ENCODE peak calls at places on chromosomes 1 and 21, in seven cellular contexts. One of them, this sample, is unnamed.

GRCh38 chr1:60213253-60213652 is 139.7 kb upstream of the C1orf87 start:
- DNase-seq in Peyer's patch: no peak
- DNase-seq in cardiac muscle cell: no peak
- DNase-seq in pancreas: no peak
- DNase-seq in adrenal gland: no peak
- DNase-seq in lower leg skin: no peak
- DNase-seq in IMR-90: no peak
- DNase-seq in this sample: no peak

GRCh38 chr1:906532-907420 is 16.9 kb upstream of the SAMD11 start:
- DNase-seq in adrenal gland: peak; percentile 32
- DNase-seq in pancreas: no peak
- DNase-seq in cardiac muscle cell: peak; percentile 35
- DNase-seq in Peyer's patch: peak; percentile 77
- DNase-seq in lower leg skin: no peak
- DNase-seq in IMR-90: peak; percentile 64
- DNase-seq in this sample: peak; percentile 69

GRCh38 chr1:42944207-42944928 is 14.3 kb downstream of the SLC2A1 start:
- DNase-seq in pancreas: peak; percentile 75
- DNase-seq in Peyer's patch: no peak
- DNase-seq in cardiac muscle cell: no peak
- DNase-seq in lower leg skin: no peak
- DNase-seq in adrenal gland: peak; percentile 55
- DNase-seq in IMR-90: no peak
- DNase-seq in this sample: no peak

GRCh38 chr21:35508389-35508888 is 459.3 kb upstream of the RUNX1 start:
- DNase-seq in Peyer's patch: no peak
- DNase-seq in cardiac muscle cell: peak; percentile 94
- DNase-seq in IMR-90: peak; percentile 65
- DNase-seq in lower leg skin: peak; percentile 69
- DNase-seq in pancreas: no peak
- DNase-seq in adrenal gland: peak; percentile 53
- DNase-seq in this sample: peak; percentile 39

GRCh38 chr1:231424950-231425805 is 3.1 kb upstream of the EGLN1 start:
- DNase-seq in pancreas: no peak
- DNase-seq in cardiac muscle cell: no peak
- DNase-seq in adrenal gland: no peak
- DNase-seq in lower leg skin: no peak
- DNase-seq in Peyer's patch: no peak
- DNase-seq in IMR-90: no peak
- DNase-seq in this sample: no peak

GRCh38 chr1:220426989-220427388 is 100.9 kb upstream of the MARK1 start:
- DNase-seq in pancreas: no peak
- DNase-seq in cardiac muscle cell: no peak
- DNase-seq in adrenal gland: no peak
- DNase-seq in lower leg skin: no peak
- DNase-seq in IMR-90: no peak
- DNase-seq in Peyer's patch: no peak
- DNase-seq in this sample: peak; percentile 86

GRCh38 chr1:55443175-55443933 is 228.2 kb upstream of the USP24 start:
- DNase-seq in cardiac muscle cell: peak; percentile 94
- DNase-seq in IMR-90: peak; percentile 100
- DNase-seq in adrenal gland: peak; percentile 97
- DNase-seq in lower leg skin: peak; percentile 93
- DNase-seq in pancreas: no peak
- DNase-seq in Peyer's patch: no peak
- DNase-seq in this sample: peak; percentile 70

GRCh38 chr1:61680500-61680899 is 44.4 kb downstream of the TM2D1 start:
- DNase-seq in adrenal gland: no peak
- DNase-seq in lower leg skin: no peak
- DNase-seq in IMR-90: no peak
- DNase-seq in pancreas: no peak
- DNase-seq in Peyer's patch: no peak
- DNase-seq in cardiac muscle cell: no peak
- DNase-seq in this sample: peak; percentile 37

GRCh38 chr1:113390871-113391642 is 742 bp downstream of the MAGI3 start:
- DNase-seq in adrenal gland: peak; percentile 59
- DNase-seq in cardiac muscle cell: peak; percentile 22
- DNase-seq in lower leg skin: peak; percentile 40
- DNase-seq in pancreas: peak; percentile 84
- DNase-seq in IMR-90: no peak
- DNase-seq in Peyer's patch: peak; percentile 81
- DNase-seq in this sample: peak; percentile 57

GRCh38 chr1:231612393-231613089 is 14.0 kb upstream of the DISC1 start:
- DNase-seq in lower leg skin: peak; percentile 51
- DNase-seq in IMR-90: no peak
- DNase-seq in pancreas: no peak
- DNase-seq in adrenal gland: no peak
- DNase-seq in cardiac muscle cell: no peak
- DNase-seq in Peyer's patch: no peak
- DNase-seq in this sample: no peak

GRCh38 chr1:116113615-116114014 is 2.4 kb downstream of the MAB21L3 start:
- DNase-seq in lower leg skin: no peak
- DNase-seq in adrenal gland: no peak
- DNase-seq in IMR-90: no peak
- DNase-seq in pancreas: no peak
- DNase-seq in Peyer's patch: no peak
- DNase-seq in cardiac muscle cell: peak; percentile 16
- DNase-seq in this sample: no peak

GRCh38 chr1:228369608-228370438 is 36.8 kb downstream of the TRIM11 start:
- DNase-seq in cardiac muscle cell: no peak
- DNase-seq in adrenal gland: peak; percentile 23
- DNase-seq in Peyer's patch: peak; percentile 30
- DNase-seq in IMR-90: no peak
- DNase-seq in lower leg skin: no peak
- DNase-seq in pancreas: no peak
- DNase-seq in this sample: no peak

GRCh38 chr1:205543351-205544305 is 39.2 kb downstream of the CDK18 start:
- DNase-seq in cardiac muscle cell: peak; percentile 95
- DNase-seq in Peyer's patch: peak; percentile 60
- DNase-seq in pancreas: peak; percentile 65
- DNase-seq in lower leg skin: peak; percentile 68
- DNase-seq in IMR-90: peak; percentile 82
- DNase-seq in adrenal gland: peak; percentile 83
- DNase-seq in this sample: peak; percentile 89

GRCh38 chr1:33656467-33656866 is 184.0 kb downstream of the ZSCAN20 start:
- DNase-seq in cardiac muscle cell: no peak
- DNase-seq in adrenal gland: no peak
- DNase-seq in lower leg skin: no peak
- DNase-seq in Peyer's patch: no peak
- DNase-seq in pancreas: no peak
- DNase-seq in IMR-90: no peak
- DNase-seq in this sample: no peak

GRCh38 chr21:46021398-46021797 is 39.8 kb downstream of the COL6A1 start:
- DNase-seq in adrenal gland: no peak
- DNase-seq in IMR-90: no peak
- DNase-seq in lower leg skin: no peak
- DNase-seq in cardiac muscle cell: no peak
- DNase-seq in pancreas: no peak
- DNase-seq in Peyer's patch: no peak
- DNase-seq in this sample: no peak

GRCh38 chr1:62800274-62800673 is 16.3 kb downstream of the ATG4C start:
- DNase-seq in IMR-90: no peak
- DNase-seq in adrenal gland: no peak
- DNase-seq in Peyer's patch: no peak
- DNase-seq in lower leg skin: no peak
- DNase-seq in cardiac muscle cell: no peak
- DNase-seq in pancreas: no peak
- DNase-seq in this sample: no peak

GRCh38 chr1:17176306-17177061 is 28.4 kb upstream of the PADI1 start:
- DNase-seq in adrenal gland: no peak
- DNase-seq in IMR-90: no peak
- DNase-seq in lower leg skin: no peak
- DNase-seq in Peyer's patch: no peak
- DNase-seq in pancreas: no peak
- DNase-seq in cardiac muscle cell: no peak
- DNase-seq in this sample: no peak

GRCh38 chr1:107220036-107220435 is 79.2 kb downstream of the NTNG1 start:
- DNase-seq in adrenal gland: no peak
- DNase-seq in Peyer's patch: no peak
- DNase-seq in lower leg skin: no peak
- DNase-seq in pancreas: no peak
- DNase-seq in IMR-90: no peak
- DNase-seq in cardiac muscle cell: no peak
- DNase-seq in this sample: no peak

GRCh38 chr1:918353-918752 is 5.4 kb upstream of the SAMD11 start:
- DNase-seq in pancreas: peak; percentile 51
- DNase-seq in lower leg skin: no peak
- DNase-seq in Peyer's patch: no peak
- DNase-seq in cardiac muscle cell: no peak
- DNase-seq in adrenal gland: no peak
- DNase-seq in IMR-90: no peak
- DNase-seq in this sample: no peak

GRCh38 chr1:50894340-50894739 is 65.7 kb downstream of the FAF1 start:
- DNase-seq in pancreas: no peak
- DNase-seq in adrenal gland: no peak
- DNase-seq in lower leg skin: no peak
- DNase-seq in Peyer's patch: no peak
- DNase-seq in cardiac muscle cell: no peak
- DNase-seq in IMR-90: no peak
- DNase-seq in this sample: no peak

GRCh38 chr1:173507847-173508209 is 30.7 kb downstream of the PRDX6 start:
- DNase-seq in adrenal gland: no peak
- DNase-seq in lower leg skin: no peak
- DNase-seq in Peyer's patch: no peak
- DNase-seq in pancreas: no peak
- DNase-seq in cardiac muscle cell: no peak
- DNase-seq in IMR-90: no peak
- DNase-seq in this sample: peak; percentile 81

GRCh38 chr1:210239295-210240155 is 6.9 kb downstream of the SERTAD4 start:
- DNase-seq in lower leg skin: no peak
- DNase-seq in Peyer's patch: no peak
- DNase-seq in adrenal gland: no peak
- DNase-seq in pancreas: no peak
- DNase-seq in IMR-90: peak; percentile 85
- DNase-seq in cardiac muscle cell: peak; percentile 84
- DNase-seq in this sample: peak; percentile 66

GRCh38 chr1:180917306-180918065 is 4.8 kb downstream of the KIAA1614 start:
- DNase-seq in adrenal gland: no peak
- DNase-seq in pancreas: peak; percentile 28
- DNase-seq in lower leg skin: no peak
- DNase-seq in cardiac muscle cell: peak; percentile 38
- DNase-seq in Peyer's patch: peak; percentile 25
- DNase-seq in IMR-90: peak; percentile 15
- DNase-seq in this sample: no peak
- TF ChIP-seq CTCF in adrenal gland: no peak
- TF ChIP-seq CTCF in pancreas: no peak
- TF ChIP-seq CTCF in lower leg skin: no peak
- TF ChIP-seq CTCF in cardiac muscle cell: peak; percentile 22
- TF ChIP-seq CTCF in Peyer's patch: no peak
- TF ChIP-seq CTCF in IMR-90: peak; percentile 11
- TF ChIP-seq CTCF in this sample: no peak

DNA sequence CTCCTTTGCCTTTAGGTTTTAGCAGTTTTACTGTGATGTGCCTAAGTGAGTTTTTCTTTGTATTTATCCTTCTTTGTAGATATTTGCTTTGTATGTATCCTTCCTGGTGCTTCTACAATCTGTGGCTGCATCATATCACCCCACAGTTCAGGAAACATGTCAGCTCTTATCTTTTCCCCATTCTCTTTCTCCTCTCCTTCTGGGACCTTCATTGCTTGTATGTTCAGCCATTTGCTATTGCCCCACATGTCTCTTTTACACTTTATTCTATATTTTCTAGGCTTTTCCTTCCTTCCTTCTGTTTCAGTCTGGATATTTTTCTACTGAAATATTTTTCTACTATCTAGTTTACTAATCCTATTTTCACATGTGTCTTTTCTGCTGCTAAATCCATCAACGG is 14.9 kb downstream of the KNCN start:
- DNase-seq in lower leg skin: no peak
- DNase-seq in adrenal gland: no peak
- DNase-seq in IMR-90: no peak
- DNase-seq in pancreas: no peak
- DNase-seq in Peyer's patch: no peak
- DNase-seq in cardiac muscle cell: no peak
- DNase-seq in this sample: no peak
- H3K4me3 ChIP-seq in lower leg skin: no peak overlapping the region
- H3K4me3 ChIP-seq in adrenal gland: no peak overlapping the region
- H3K4me3 ChIP-seq in IMR-90: no peak overlapping the region
- H3K4me3 ChIP-seq in pancreas: no peak overlapping the region
- H3K4me3 ChIP-seq in Peyer's patch: no peak overlapping the region
- H3K4me3 ChIP-seq in cardiac muscle cell: no peak overlapping the region
- H3K4me3 ChIP-seq in this sample: no peak overlapping the region

DNA sequence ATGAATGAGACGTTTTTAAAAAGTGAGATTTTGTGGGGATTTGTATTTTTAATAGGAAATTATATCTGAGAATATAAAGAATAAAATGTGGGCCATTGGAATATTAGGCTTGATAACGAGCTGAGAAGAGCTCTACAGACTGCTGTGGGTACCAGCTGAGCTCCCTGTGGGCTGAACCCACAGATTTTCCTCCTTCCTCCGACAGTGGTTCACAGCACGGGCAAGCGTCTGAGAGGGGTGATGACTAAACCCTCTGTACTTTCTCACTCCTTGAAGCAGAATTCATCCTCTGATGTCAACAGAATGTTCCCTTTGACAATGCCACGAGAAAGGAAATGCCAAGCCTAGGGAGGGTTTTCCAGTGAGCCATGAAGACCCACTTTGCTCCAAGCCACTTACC is 102.7 kb upstream of the AJAP1 start:
- DNase-seq in lower leg skin: no peak
- DNase-seq in cardiac muscle cell: no peak
- DNase-seq in IMR-90: no peak
- DNase-seq in Peyer's patch: no peak
- DNase-seq in adrenal gland: no peak
- DNase-seq in pancreas: no peak
- DNase-seq in this sample: no peak
- TF ChIP-seq CTCF in lower leg skin: no peak
- TF ChIP-seq CTCF in cardiac muscle cell: no peak
- TF ChIP-seq CTCF in IMR-90: no peak
- TF ChIP-seq CTCF in Peyer's patch: no peak
- TF ChIP-seq CTCF in adrenal gland: no peak
- TF ChIP-seq CTCF in pancreas: no peak
- TF ChIP-seq CTCF in this sample: no peak

GRCh38 chr1:168223681-168224515 is 1.9 kb upstream of the SFT2D2 start:
- DNase-seq in IMR-90: no peak
- DNase-seq in pancreas: no peak
- DNase-seq in adrenal gland: no peak
- DNase-seq in Peyer's patch: no peak
- DNase-seq in cardiac muscle cell: peak; percentile 17
- DNase-seq in lower leg skin: no peak
- DNase-seq in this sample: peak; percentile 62

GRCh38 chr1:168227620-168228019 is 1.8 kb downstream of the SFT2D2 start:
- DNase-seq in pancreas: no peak
- DNase-seq in cardiac muscle cell: peak; percentile 27
- DNase-seq in lower leg skin: no peak
- DNase-seq in Peyer's patch: no peak
- DNase-seq in IMR-90: no peak
- DNase-seq in adrenal gland: no peak
- DNase-seq in this sample: peak; percentile 26

GRCh38 chr1:168225476-168226190 is at the start of gene SFT2D2:
- DNase-seq in IMR-90: peak; percentile 67
- DNase-seq in pancreas: peak; percentile 93
- DNase-seq in Peyer's patch: peak; percentile 88
- DNase-seq in cardiac muscle cell: peak; percentile 78
- DNase-seq in adrenal gland: peak; percentile 70
- DNase-seq in lower leg skin: peak; percentile 58
- DNase-seq in this sample: peak; percentile 83

GRCh38 chr1:168223261-168223660 is 2.5 kb upstream of the SFT2D2 start:
- DNase-seq in Peyer's patch: no peak
- DNase-seq in adrenal gland: no peak
- DNase-seq in lower leg skin: no peak
- DNase-seq in IMR-90: no peak
- DNase-seq in cardiac muscle cell: no peak
- DNase-seq in pancreas: no peak
- DNase-seq in this sample: no peak

GRCh38 chr1:168224991-168225390 is 813 bp upstream of the SFT2D2 start:
- DNase-seq in Peyer's patch: no peak
- DNase-seq in pancreas: no peak
- DNase-seq in cardiac muscle cell: no peak
- DNase-seq in adrenal gland: no peak
- DNase-seq in lower leg skin: no peak
- DNase-seq in IMR-90: no peak
- DNase-seq in this sample: no peak
- H3K4me3 ChIP-seq in Peyer's patch: no peak overlapping the region
- H3K4me3 ChIP-seq in pancreas: peak overlapping the region; percentile 98
- H3K4me3 ChIP-seq in cardiac muscle cell: no peak overlapping the region
- H3K4me3 ChIP-seq in adrenal gland: no peak overlapping the region
- H3K4me3 ChIP-seq in lower leg skin: no peak overlapping the region
- H3K4me3 ChIP-seq in IMR-90: no peak overlapping the region
- H3K4me3 ChIP-seq in this sample: peak overlapping the region; percentile 83